ENCODE peak calls at places on chromosomes 2 and 18, in seven cellular contexts. H is endothelial cell of umbilical vein; G is mesendoderm; N is left lung; E is tibial nerve; Q is CD8-positive, alpha-beta memory T cell; P is right lobe of liver. Z is an unnamed sample. For H3K4me1, the result is how much of the 10 kb centered on the place peaks cover.

GRCh38 chr2:42163444-42164045 is 5.6 kb upstream of the EML4 start:
- DNase-seq in H (no peak), G (no peak), N (no peak), E (no peak), Q (no peak), P (no peak), Z (no peak)

GRCh38 chr2:237141556-237141955 is 55.9 kb downstream of the COPS8 start:
- DNase-seq in H (no peak), G (no peak), N (no peak), E (no peak), Q (no peak), P (no peak), Z (no peak)

GRCh38 chr18:11307716-11308115 is 158.3 kb upstream of the PIEZO2 start:
- DNase-seq in H (no peak), G (no peak), N (no peak), E (no peak), Q (no peak), P (no peak), Z (no peak)

GRCh38 chr2:14761118-14761517 is 128.6 kb downstream of the LRATD1 start:
- DNase-seq in H (no peak), G (no peak), N (no peak), E (no peak), Q (no peak), P (no peak), Z (no peak)

GRCh38 chr2:160942505-160943125 is 217.6 kb upstream of the TANK start:
- DNase-seq in H (no peak), G (no peak), N (no peak), E (no peak), Q (no peak), P (no peak), Z (no peak)

GRCh38 chr2:217899231-217900009 is 103.4 kb downstream of the TNS1 start:
- DNase-seq in H (no peak), G (peak), N (peak), E (peak), Q (no peak), P (peak), Z (peak)

GRCh38 chr2:55056024-55056521 is 5.8 kb upstream of the RTN4 start:
- DNase-seq in H (no peak), G (peak), N (no peak), E (no peak), Q (no peak), P (no peak), Z (no peak)

GRCh38 chr2:190649035-190649797 is at the start of gene NAB1:
- DNase-seq in H (peak), G (peak), N (peak), E (peak), Q (peak), P (peak), Z (no peak)

GRCh38 chr18:26051845-26052244 is 38.6 kb downstream of the SS18 start:
- DNase-seq in H (peak), G (no peak), N (no peak), E (no peak), Q (no peak), P (no peak), Z (no peak)

GRCh38 chr18:46237891-46238290 is 133.7 kb downstream of the HAUS1 start:
- DNase-seq in H (no peak), G (no peak), N (no peak), E (no peak), Q (no peak), P (no peak), Z (no peak)

GRCh38 chr18:58239879-58240278 is 195.9 kb downstream of the NEDD4L start:
- DNase-seq in H (peak), G (no peak), N (no peak), E (no peak), Q (no peak), P (no peak), Z (no peak)

GRCh38 chr2:187174582-187174981 is 273.5 kb downstream of the CALCRL start:
- DNase-seq in H (no peak), G (no peak), N (no peak), E (no peak), Q (no peak), P (no peak), Z (no peak)

GRCh38 chr2:134466141-134466540 is 212.3 kb downstream of the MGAT5 start:
- DNase-seq in H (peak), G (peak), N (no peak), E (no peak), Q (no peak), P (no peak), Z (peak)

GRCh38 chr2:236338495-236339184 is 74.4 kb upstream of the ASB18 start:
- DNase-seq in H (peak), G (peak), N (no peak), E (no peak), Q (no peak), P (no peak), Z (peak)

GRCh38 chr2:55949211-55949610 is 25.6 kb upstream of the EFEMP1 start:
- DNase-seq in H (no peak), G (no peak), N (no peak), E (no peak), Q (no peak), P (no peak), Z (no peak)

GRCh38 chr2:152508446-152508845 is 173.5 kb downstream of the FMNL2 start:
- DNase-seq in H (peak), G (no peak), N (no peak), E (no peak), Q (no peak), P (no peak), Z (no peak)

GRCh38 chr2:38095996-38096861 is 20.3 kb upstream of the CYP1B1 start:
- DNase-seq in H (no peak), G (peak), N (no peak), E (no peak), Q (no peak), P (no peak), Z (no peak)

DNA sequence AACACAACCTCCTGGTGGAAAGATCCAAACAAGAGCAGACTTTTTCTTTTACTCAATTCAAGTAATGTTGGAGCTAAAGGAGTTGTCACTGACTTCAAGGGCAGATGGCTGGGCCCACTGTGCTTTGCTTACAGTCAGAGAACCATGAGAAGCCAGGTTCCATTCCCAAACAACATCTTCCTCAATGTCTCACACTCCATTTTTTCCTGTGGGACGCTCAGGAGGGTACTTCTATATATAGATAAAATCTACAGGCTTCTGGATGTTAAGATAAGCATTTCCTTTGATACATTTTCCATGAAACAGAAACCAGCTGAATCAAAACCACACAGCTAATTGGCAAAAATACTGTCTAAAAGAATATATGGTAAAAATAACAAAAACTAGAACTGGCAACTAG is 14.4 kb downstream of the IWS1 start:
- DNase-seq in H (peak), G (peak), N (no peak), E (no peak), Q (no peak), P (no peak), Z (no peak)
- H3K4me1 ChIP-seq in H (under half), G (under half), N (half or more), E (under half), Q (under half), P (under half), Z (half or more)

GRCh38 chr2:111120253-111121027 is at the start of gene BCL2L11:
- DNase-seq in H (peak), G (peak), N (peak), E (peak), Q (peak), P (peak), Z (peak)
- H3K4me1 ChIP-seq in H (under half), G (under half), N (half or more), E (under half), Q (under half), P (under half), Z (half or more)

GRCh38 chr2:231664727-231665126 is 43.6 kb upstream of the PTMA start:
- DNase-seq in H (no peak), G (no peak), N (no peak), E (no peak), Q (no peak), P (no peak), Z (no peak)

GRCh38 chr2:231662028-231662810 is 46.1 kb upstream of the PTMA start:
- DNase-seq in H (peak), G (peak), N (peak), E (peak), Q (peak), P (peak), Z (peak)

GRCh38 chr2:231663458-231664290 is 44.7 kb upstream of the PTMA start:
- DNase-seq in H (no peak), G (no peak), N (no peak), E (no peak), Q (no peak), P (no peak), Z (no peak)

GRCh38 chr2:231661422-231662027 is 46.8 kb upstream of the PTMA start:
- DNase-seq in H (no peak), G (no peak), N (no peak), E (no peak), Q (no peak), P (no peak), Z (no peak)

GRCh38 chr2:231662811-231663457 is 45.4 kb upstream of the PTMA start:
- DNase-seq in H (no peak), G (no peak), N (no peak), E (no peak), Q (peak), P (peak), Z (no peak)
- H3K4me1 ChIP-seq in H (under half), G (under half), N (under half), E (under half), Q (under half), P (under half), Z (under half)

DNA sequence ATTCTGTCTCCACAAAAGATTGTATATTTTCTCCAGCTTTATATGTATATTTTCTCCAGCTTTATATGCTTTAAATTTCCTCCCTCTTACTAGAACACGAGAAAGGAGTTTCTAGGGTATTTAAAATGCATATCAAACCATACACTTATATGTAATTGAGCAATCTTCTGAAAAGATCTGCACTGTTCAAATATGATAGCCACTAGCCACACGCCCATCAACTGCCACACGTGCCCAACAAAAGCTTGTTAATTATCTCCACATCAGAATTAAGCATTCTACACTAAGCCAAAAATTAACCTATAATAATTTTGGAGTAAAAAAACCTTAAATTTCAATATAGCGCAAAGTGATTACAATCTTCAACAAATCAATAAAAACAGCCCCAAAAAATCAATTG is 37.9 kb downstream of the MBOAT2 start:
- DNase-seq in H (no peak), G (no peak), N (no peak), E (no peak), Q (no peak), P (no peak), Z (no peak)
- H3K4me1 ChIP-seq in H (under half), G (under half), N (under half), E (under half), Q (under half), P (under half), Z (under half)

GRCh38 chr2:98479959-98480524 is 35.4 kb downstream of the INPP4A start:
- DNase-seq in H (peak), G (peak), N (peak), E (no peak), Q (no peak), P (peak), Z (no peak)
- H3K4me1 ChIP-seq in H (under half), G (under half), N (half or more), E (under half), Q (half or more), P (under half), Z (under half)

GRCh38 chr2:73009177-73009839 is 62.2 kb downstream of the SFXN5 start:
- DNase-seq in H (no peak), G (no peak), N (no peak), E (no peak), Q (no peak), P (no peak), Z (peak)
- H3K4me1 ChIP-seq in H (under half), G (under half), N (under half), E (under half), Q (under half), P (under half), Z (under half)